ENCODE peak calls at places on chromosome 13, in five cellular contexts. B, G, X, N and Y are unnamed samples.

GRCh38 chr13:84672616-84673015 is 790.3 kb upstream of the SLITRK1 start:
- DNase-seq in B (no peak), G (no peak), X (no peak), N (no peak), Y (no peak)

GRCh38 chr13:40149611-40150283 is 494.3 kb downstream of the COG6 start:
- DNase-seq in B (no peak), G (no peak), X (peak; percentile 61), N (no peak), Y (no peak)

GRCh38 chr13:87554045-87554444 is 117.1 kb upstream of the SLITRK5 start:
- DNase-seq in B (no peak), G (no peak), X (no peak), N (no peak), Y (no peak)

GRCh38 chr13:44816701-44817684 is 172.3 kb downstream of the NUFIP1 start:
- DNase-seq in B (no peak), G (no peak), X (peak; percentile 76), N (no peak), Y (no peak)

GRCh38 chr13:45040626-45041025 is 51.3 kb downstream of the GPALPP1 start:
- DNase-seq in B (no peak), G (no peak), X (peak; percentile 80), N (no peak), Y (no peak)

GRCh38 chr13:75904012-75904411 is 267.9 kb downstream of the LMO7 start:
- DNase-seq in B (no peak), G (no peak), X (no peak), N (no peak), Y (no peak)

GRCh38 chr13:49357694-49358093 is 86.2 kb downstream of the CAB39L start:
- DNase-seq in B (no peak), G (no peak), X (peak; percentile 35), N (no peak), Y (no peak)

GRCh38 chr13:46698910-46699460 is 98.0 kb downstream of the ESD start:
- DNase-seq in B (no peak), G (no peak), X (no peak), N (no peak), Y (no peak)

GRCh38 chr13:62613819-62614218 is 1198.2 kb upstream of the PCDH20 start:
- DNase-seq in B (no peak), G (no peak), X (no peak), N (no peak), Y (no peak)

GRCh38 chr13:101575591-101575990 is 123.1 kb downstream of the ITGBL1 start:
- DNase-seq in B (no peak), G (no peak), X (peak; percentile 35), N (no peak), Y (no peak)

GRCh38 chr13:40433577-40433976 is 232.9 kb downstream of the FOXO1 start:
- DNase-seq in B (peak; percentile 7), G (no peak), X (no peak), N (peak; percentile 18), Y (no peak)

GRCh38 chr13:61770697-61771096 is 355.0 kb upstream of the PCDH20 start:
- DNase-seq in B (no peak), G (no peak), X (no peak), N (no peak), Y (no peak)

GRCh38 chr13:48078251-48078656 is 16.6 kb downstream of the MED4 start:
- DNase-seq in B (no peak), G (no peak), X (peak; percentile 11), N (no peak), Y (no peak)

GRCh38 chr13:102870677-102871415 is 25.0 kb downstream of the ERCC5 start:
- DNase-seq in B (peak; percentile 33), G (peak; percentile 56), X (peak; percentile 40), N (peak; percentile 52), Y (no peak)